ENCODE peak calls at places on chromosomes 11 and 22, in eight cellular contexts. W is fibroblast of lung, U is fibroblast of mammary gland, C is transverse colon, H is AG04449, J is PC-3, Z is endothelial cell of umbilical vein, F is body of pancreas. Y is an unnamed sample.

GRCh38 chr11:109241988-109242387 is 180.0 kb upstream of the C11orf87 start:
- DNase-seq in J (no peak), F (no peak), W (no peak), U (no peak), C (no peak), Z (no peak), H (no peak), Y (no peak)

GRCh38 chr11:118200901-118201680 is 23.7 kb downstream of the JAML start:
- DNase-seq in U (no peak), Z (no peak), W (no peak), F (no peak), C (no peak), H (no peak), J (no peak), Y (no peak)

GRCh38 chr11:131064373-131064991 is 148.2 kb upstream of the SNX19 start:
- DNase-seq in F (peak), U (peak), C (peak), H (no peak), W (peak), J (peak), Z (peak), Y (no peak)

GRCh38 chr22:28141614-28142013 is 222.6 kb upstream of the PITPNB start:
- DNase-seq in C (no peak), Z (no peak), W (peak), F (no peak), U (peak), H (peak), J (peak), Y (peak)

GRCh38 chr11:69352181-69352580 is 58.2 kb downstream of the MYEOV start:
- DNase-seq in W (peak), F (no peak), U (no peak), Z (peak), C (no peak), H (no peak), J (no peak), Y (no peak)

GRCh38 chr11:68924073-68924925 is 20.6 kb downstream of the IGHMBP2 start:
- DNase-seq in J (no peak), C (no peak), F (no peak), Z (no peak), H (no peak), U (no peak), W (peak), Y (no peak)

GRCh38 chr11:73404048-73404447 is 27.8 kb downstream of the RELT start:
- DNase-seq in J (peak), U (peak), F (peak), W (no peak), Z (peak), H (no peak), C (peak), Y (no peak)

GRCh38 chr22:50545522-50546325 is at the start of gene KLHDC7B:
- DNase-seq in U (no peak), Z (no peak), W (no peak), F (no peak), H (no peak), J (no peak), C (no peak), Y (no peak)

GRCh38 chr11:10750838-10751580 is at the start of gene CTR9:
- DNase-seq in U (peak), J (peak), C (peak), W (peak), H (peak), F (peak), Z (peak), Y (peak)

GRCh38 chr11:68150029-68150428 is 28.8 kb upstream of the CHKA start:
- DNase-seq in F (peak), Z (peak), J (peak), C (no peak), W (peak), U (peak), H (no peak), Y (no peak)

GRCh38 chr11:61158691-61159381 is 2.4 kb downstream of the VPS37C start:
- DNase-seq in W (peak), Z (peak), C (peak), J (peak), U (peak), F (no peak), H (peak), Y (peak)

GRCh38 chr22:42683599-42684283 is 34.5 kb upstream of the CYB5R3 start:
- DNase-seq in U (peak), H (no peak), C (peak), J (no peak), Z (no peak), W (no peak), F (no peak), Y (no peak)

GRCh38 chr11:69295079-69295994 is 1.4 kb downstream of the MYEOV start:
- DNase-seq in J (peak), C (no peak), Z (no peak), F (no peak), U (no peak), W (no peak), H (no peak), Y (no peak)

GRCh38 chr22:35598396-35598710 is 18.8 kb downstream of the MB start:
- DNase-seq in F (no peak), W (no peak), U (no peak), J (no peak), C (no peak), Z (no peak), H (no peak), Y (no peak)

GRCh38 chr11:12502041-12502440 is 124.7 kb downstream of the PARVA start:
- DNase-seq in J (no peak), U (peak), Z (no peak), H (no peak), C (no peak), F (no peak), W (peak), Y (peak)

GRCh38 chr22:50498322-50498861 is 9.1 kb downstream of the LMF2 start:
- DNase-seq in Z (peak), U (peak), C (peak), J (peak), F (peak), H (no peak), W (peak), Y (no peak)

GRCh38 chr22:24548812-24549211 is 6.1 kb downstream of the GUCD1 start:
- DNase-seq in Z (no peak), J (no peak), C (no peak), W (no peak), H (no peak), F (no peak), U (no peak), Y (no peak)

GRCh38 chr22:24501366-24502005 is 6.4 kb downstream of the UPB1 start:
- DNase-seq in J (no peak), Z (no peak), H (no peak), W (no peak), F (no peak), U (no peak), C (no peak), Y (no peak)

DNA sequence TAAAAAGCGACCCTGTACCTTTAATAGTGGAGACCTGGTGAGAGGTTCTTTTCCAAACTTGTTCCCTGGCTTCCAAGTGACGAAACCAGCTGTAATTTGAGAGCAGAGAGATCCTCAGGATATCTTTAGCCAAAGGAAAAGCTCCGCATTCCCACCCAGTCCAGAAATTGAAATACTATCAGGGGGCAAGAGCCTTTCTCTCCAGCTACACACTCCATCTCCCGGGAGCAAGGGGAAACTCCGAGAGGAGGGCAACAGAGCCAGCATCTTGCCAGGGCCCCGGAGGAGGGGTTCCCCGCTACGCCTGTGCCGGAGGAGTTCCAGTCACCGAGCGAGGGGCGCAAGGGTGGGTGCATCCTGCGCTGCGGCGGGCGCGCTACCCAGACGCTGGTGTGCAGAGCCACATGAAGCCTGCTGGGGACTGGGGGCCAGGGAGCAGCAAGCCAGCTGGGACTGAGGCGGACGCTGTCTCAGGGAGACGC is at the start of gene FIBIN:
- DNase-seq in Z (no peak), C (peak), J (no peak), U (peak), H (no peak), F (peak), W (peak), Y (no peak)
- H3K4me3 ChIP-seq in Z (no peak), C (peak), J (no peak), U (peak), H (peak), F (no peak), W (peak), Y (peak)

GRCh38 chr11:880447-880846 is 30.2 kb downstream of the CHID1 start:
- DNase-seq in F (no peak), U (no peak), W (no peak), C (no peak), Z (no peak), J (no peak), H (no peak), Y (no peak)
- TF ChIP-seq CTCF in F (no peak), U (no peak), W (no peak), C (no peak), Z (no peak), J (peak), H (no peak), Y (no peak)

GRCh38 chr11:114129699-114130659 is 70.5 kb downstream of the ZBTB16 start:
- DNase-seq in F (peak), U (no peak), J (no peak), C (no peak), H (no peak), Z (no peak), W (no peak), Y (no peak)
- H3K4me3 ChIP-seq in F (no peak), U (no peak), J (no peak), C (no peak), H (no peak), Z (no peak), W (no peak), Y (no peak)

GRCh38 chr11:101848262-101848661 is 66.5 kb upstream of the CEP126 start:
- DNase-seq in H (no peak), J (peak), C (no peak), W (no peak), U (peak), Z (peak), F (no peak), Y (no peak)
- TF ChIP-seq CTCF in H (no peak), J (peak), C (peak), W (peak), U (peak), Z (no peak), F (peak), Y (peak)

Y was measured in BJ.